ENCODE peak calls at places on chromosomes 5 and 9, in six cellular contexts. One of them, this sample, is unnamed.

GRCh38 chr5:78574157-78574673 is 74.4 kb downstream of the LHFPL2 start:
- ATAC-seq in HCT116: no peak
- ATAC-seq in body of pancreas: no peak
- ATAC-seq in A549: no peak
- ATAC-seq in GM12878: peak
- ATAC-seq in upper lobe of left lung: peak
- ATAC-seq in this sample: no peak

GRCh38 chr5:96691503-96692303 is 29.5 kb downstream of the CAST start:
- ATAC-seq in upper lobe of left lung: peak
- ATAC-seq in GM12878: no peak
- ATAC-seq in A549: no peak
- ATAC-seq in body of pancreas: no peak
- ATAC-seq in HCT116: no peak
- ATAC-seq in this sample: no peak

GRCh38 chr9:75142208-75142607 is 53.9 kb downstream of the OSTF1 start:
- ATAC-seq in A549: no peak
- ATAC-seq in upper lobe of left lung: peak
- ATAC-seq in HCT116: no peak
- ATAC-seq in body of pancreas: no peak
- ATAC-seq in GM12878: no peak
- ATAC-seq in this sample: no peak

GRCh38 chr5:169873642-169874041 is 106.7 kb downstream of the INSYN2B start:
- ATAC-seq in upper lobe of left lung: peak
- ATAC-seq in HCT116: no peak
- ATAC-seq in GM12878: peak
- ATAC-seq in body of pancreas: no peak
- ATAC-seq in A549: no peak
- ATAC-seq in this sample: peak

GRCh38 chr5:68389618-68390017 is 174.1 kb downstream of the PIK3R1 start:
- ATAC-seq in HCT116: no peak
- ATAC-seq in A549: no peak
- ATAC-seq in body of pancreas: no peak
- ATAC-seq in GM12878: no peak
- ATAC-seq in upper lobe of left lung: no peak
- ATAC-seq in this sample: no peak

GRCh38 chr5:79774171-79774854 is 84.7 kb downstream of the CMYA5 start:
- ATAC-seq in body of pancreas: no peak
- ATAC-seq in GM12878: peak
- ATAC-seq in upper lobe of left lung: no peak
- ATAC-seq in HCT116: peak
- ATAC-seq in A549: peak
- ATAC-seq in this sample: no peak

GRCh38 chr9:128689820-128690683 is 1.0 kb downstream of the SET start:
- ATAC-seq in upper lobe of left lung: no peak
- ATAC-seq in GM12878: no peak
- ATAC-seq in A549: peak
- ATAC-seq in body of pancreas: peak
- ATAC-seq in HCT116: peak
- ATAC-seq in this sample: no peak

GRCh38 chr9:17635115-17635890 is 56.4 kb downstream of the SH3GL2 start:
- ATAC-seq in GM12878: no peak
- ATAC-seq in HCT116: no peak
- ATAC-seq in A549: no peak
- ATAC-seq in upper lobe of left lung: no peak
- ATAC-seq in body of pancreas: no peak
- ATAC-seq in this sample: no peak

GRCh38 chr9:133666845-133667244 is 30.7 kb downstream of the DBH start:
- ATAC-seq in upper lobe of left lung: no peak
- ATAC-seq in A549: no peak
- ATAC-seq in GM12878: no peak
- ATAC-seq in body of pancreas: no peak
- ATAC-seq in HCT116: no peak
- ATAC-seq in this sample: no peak

GRCh38 chr5:39231705-39232525 is 12.6 kb upstream of the FYB1 start:
- ATAC-seq in upper lobe of left lung: no peak
- ATAC-seq in A549: peak
- ATAC-seq in HCT116: peak
- ATAC-seq in body of pancreas: no peak
- ATAC-seq in GM12878: peak
- ATAC-seq in this sample: no peak

GRCh38 chr9:135478858-135479468 is 619 bp upstream of the PPP1R26 start:
- ATAC-seq in GM12878: peak
- ATAC-seq in body of pancreas: peak
- ATAC-seq in HCT116: peak
- ATAC-seq in A549: peak
- ATAC-seq in upper lobe of left lung: peak
- ATAC-seq in this sample: peak
- TF ChIP-seq POLR2A in GM12878: no peak
- TF ChIP-seq POLR2A in body of pancreas: peak
- TF ChIP-seq POLR2A in HCT116: no peak
- TF ChIP-seq POLR2A in A549: no peak
- TF ChIP-seq POLR2A in upper lobe of left lung: peak
- TF ChIP-seq POLR2A in this sample: no peak

DNA sequence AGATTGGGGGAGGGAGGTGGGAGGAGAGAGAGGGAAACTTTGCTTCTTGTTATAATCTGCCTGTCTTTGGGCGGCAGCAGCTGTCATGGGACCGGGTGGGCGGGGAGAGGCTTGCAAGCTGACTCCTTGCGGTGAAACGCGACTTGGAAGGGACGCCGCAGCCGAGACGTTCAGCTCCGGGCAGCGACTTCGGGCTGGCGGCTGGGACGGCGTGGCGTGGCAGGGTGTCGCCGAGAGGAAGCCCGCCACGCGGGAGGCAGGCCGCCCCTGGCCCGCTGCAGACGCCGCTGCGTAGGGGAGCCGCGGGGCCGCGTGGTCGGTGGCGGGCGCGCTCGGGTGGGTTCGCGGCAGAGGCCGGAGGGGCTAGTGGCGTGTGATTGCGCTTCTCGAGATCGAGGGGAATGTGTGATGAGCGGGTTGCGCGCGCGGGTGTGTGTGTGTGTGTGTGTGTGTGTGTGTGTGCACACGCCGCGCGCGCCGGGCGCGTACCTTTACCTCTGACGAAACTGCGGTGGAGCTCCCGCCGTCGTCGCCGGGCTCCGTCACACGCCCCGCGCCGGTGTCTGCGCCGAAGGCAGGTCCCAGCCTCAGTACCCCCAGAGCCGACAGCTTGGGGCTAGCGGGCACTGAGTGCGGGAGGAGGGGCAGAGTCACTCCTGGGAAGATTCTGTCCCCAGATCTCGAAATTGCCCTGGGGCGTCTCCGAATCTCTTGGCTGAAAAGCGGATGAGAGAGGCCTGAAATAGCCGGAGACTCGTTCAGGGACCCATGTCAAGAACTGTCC is 1.7 kb downstream of the PPARGC1B start:
- ATAC-seq in upper lobe of left lung: peak
- ATAC-seq in GM12878: peak
- ATAC-seq in body of pancreas: peak
- ATAC-seq in HCT116: peak
- ATAC-seq in A549: peak
- ATAC-seq in this sample: peak
- H3K27ac ChIP-seq in upper lobe of left lung: peak
- H3K27ac ChIP-seq in GM12878: peak
- H3K27ac ChIP-seq in body of pancreas: peak
- H3K27ac ChIP-seq in HCT116: peak
- H3K27ac ChIP-seq in A549: peak
- H3K27ac ChIP-seq in this sample: peak

GRCh38 chr5:136054133-136054996 is 25.6 kb downstream of the TGFBI start:
- ATAC-seq in GM12878: no peak
- ATAC-seq in body of pancreas: no peak
- ATAC-seq in HCT116: no peak
- ATAC-seq in A549: no peak
- ATAC-seq in upper lobe of left lung: no peak
- ATAC-seq in this sample: no peak

GRCh38 chr5:136053336-136054121 is 24.7 kb downstream of the TGFBI start:
- ATAC-seq in GM12878: no peak
- ATAC-seq in A549: peak
- ATAC-seq in HCT116: peak
- ATAC-seq in body of pancreas: peak
- ATAC-seq in upper lobe of left lung: no peak
- ATAC-seq in this sample: no peak

GRCh38 chr5:136052692-136053335 is 24.0 kb downstream of the TGFBI start:
- ATAC-seq in A549: peak
- ATAC-seq in upper lobe of left lung: no peak
- ATAC-seq in HCT116: no peak
- ATAC-seq in GM12878: no peak
- ATAC-seq in body of pancreas: no peak
- ATAC-seq in this sample: no peak

GRCh38 chr5:136048966-136049365 is 20.2 kb downstream of the TGFBI start:
- ATAC-seq in body of pancreas: no peak
- ATAC-seq in GM12878: no peak
- ATAC-seq in HCT116: no peak
- ATAC-seq in A549: no peak
- ATAC-seq in upper lobe of left lung: no peak
- ATAC-seq in this sample: no peak

DNA sequence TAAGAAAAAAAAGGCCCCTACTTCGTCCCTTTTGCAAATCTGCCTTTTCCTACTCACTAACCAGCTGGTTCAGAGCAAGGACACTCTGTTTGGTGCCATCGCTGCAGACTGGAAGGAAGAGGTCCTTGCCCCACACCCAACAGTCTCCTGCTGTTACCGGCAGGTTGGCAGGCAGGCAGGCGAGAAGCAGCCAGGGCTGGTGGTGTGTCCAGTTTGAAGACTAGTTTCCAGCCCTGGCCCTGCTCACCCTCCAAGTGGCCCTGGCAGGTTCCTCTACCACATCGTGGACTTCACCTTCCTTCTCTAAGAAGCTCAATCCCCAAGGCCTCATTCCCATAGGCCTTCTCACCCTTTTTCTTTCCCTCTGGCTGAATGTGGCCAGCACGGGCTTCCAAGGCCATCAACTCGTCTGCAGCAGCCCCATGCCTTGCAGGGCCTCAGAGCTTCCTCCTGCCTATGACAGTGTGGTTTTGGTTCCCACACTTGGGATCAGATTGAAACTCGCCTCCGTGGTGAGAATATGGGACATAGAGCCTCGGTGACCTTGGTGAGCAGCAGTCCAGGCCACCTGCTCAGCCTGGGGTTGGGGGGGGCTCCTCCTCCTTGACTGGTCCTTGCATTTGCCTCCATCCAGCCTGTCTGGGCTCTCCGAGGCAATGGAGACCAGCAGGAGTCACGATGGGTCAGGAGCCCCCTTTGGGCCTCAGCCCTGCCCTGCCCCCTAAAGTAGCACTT is 22.9 kb downstream of the TGFBI start:
- ATAC-seq in A549: no peak
- ATAC-seq in HCT116: no peak
- ATAC-seq in GM12878: no peak
- ATAC-seq in upper lobe of left lung: no peak
- ATAC-seq in body of pancreas: no peak
- ATAC-seq in this sample: no peak
- TF ChIP-seq POLR2A in A549: no peak
- TF ChIP-seq POLR2A in HCT116: no peak
- TF ChIP-seq POLR2A in GM12878: no peak
- TF ChIP-seq POLR2A in upper lobe of left lung: no peak
- TF ChIP-seq POLR2A in body of pancreas: no peak
- TF ChIP-seq POLR2A in this sample: no peak

GRCh38 chr5:173230741-173231380 is 4.1 kb downstream of the NKX2-5 start:
- ATAC-seq in upper lobe of left lung: peak
- ATAC-seq in GM12878: no peak
- ATAC-seq in HCT116: no peak
- ATAC-seq in body of pancreas: no peak
- ATAC-seq in A549: no peak
- ATAC-seq in this sample: no peak
- H3K27ac ChIP-seq in upper lobe of left lung: no peak
- H3K27ac ChIP-seq in GM12878: no peak
- H3K27ac ChIP-seq in HCT116: no peak
- H3K27ac ChIP-seq in body of pancreas: no peak
- H3K27ac ChIP-seq in A549: no peak
- H3K27ac ChIP-seq in this sample: no peak

GRCh38 chr5:149883550-149883949 is 61.0 kb downstream of the PDE6A start:
- ATAC-seq in HCT116: no peak
- ATAC-seq in upper lobe of left lung: no peak
- ATAC-seq in body of pancreas: no peak
- ATAC-seq in A549: no peak
- ATAC-seq in GM12878: no peak
- ATAC-seq in this sample: no peak

GRCh38 chr5:149885512-149885911 is 59.1 kb downstream of the PDE6A start:
- ATAC-seq in upper lobe of left lung: no peak
- ATAC-seq in body of pancreas: no peak
- ATAC-seq in A549: no peak
- ATAC-seq in HCT116: no peak
- ATAC-seq in GM12878: no peak
- ATAC-seq in this sample: no peak

GRCh38 chr5:149878371-149878770 is 66.2 kb downstream of the PDE6A start:
- ATAC-seq in upper lobe of left lung: peak
- ATAC-seq in HCT116: no peak
- ATAC-seq in A549: peak
- ATAC-seq in body of pancreas: no peak
- ATAC-seq in GM12878: no peak
- ATAC-seq in this sample: no peak

GRCh38 chr5:149881069-149881622 is 63.4 kb downstream of the PDE6A start:
- ATAC-seq in A549: no peak
- ATAC-seq in body of pancreas: no peak
- ATAC-seq in HCT116: no peak
- ATAC-seq in GM12878: no peak
- ATAC-seq in upper lobe of left lung: no peak
- ATAC-seq in this sample: no peak

DNA sequence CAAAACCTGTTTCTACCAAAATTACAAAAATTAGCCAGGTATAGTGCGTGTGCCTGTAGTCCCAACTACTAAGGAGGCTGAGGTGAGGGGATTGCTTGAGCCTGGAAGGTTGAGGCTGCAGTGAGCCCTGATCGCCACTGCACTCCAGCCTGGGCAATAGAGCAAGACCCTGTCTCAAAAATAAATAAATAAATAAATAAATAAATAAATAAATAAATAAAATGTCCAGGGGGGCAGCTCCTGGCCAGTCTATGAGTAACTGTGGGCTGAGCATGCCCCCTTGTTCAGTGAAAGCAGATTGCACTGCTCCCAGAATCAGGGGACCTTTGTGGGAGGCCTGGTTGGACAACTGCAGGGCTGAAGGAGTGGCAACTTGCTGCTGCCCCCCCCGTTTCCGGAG is 62.7 kb downstream of the PDE6A start:
- ATAC-seq in body of pancreas: no peak
- ATAC-seq in A549: no peak
- ATAC-seq in GM12878: no peak
- ATAC-seq in HCT116: no peak
- ATAC-seq in upper lobe of left lung: no peak
- ATAC-seq in this sample: no peak
- TF ChIP-seq POLR2A in body of pancreas: no peak
- TF ChIP-seq POLR2A in A549: no peak
- TF ChIP-seq POLR2A in GM12878: no peak
- TF ChIP-seq POLR2A in HCT116: no peak
- TF ChIP-seq POLR2A in upper lobe of left lung: no peak
- TF ChIP-seq POLR2A in this sample: no peak